ENCODE peak calls at places on chromosome 19, in four cellular contexts. X is psoas muscle, L is mesendoderm, E is iPS DF 6.9. T is an unnamed sample.

GRCh38 chr19:42140125-42140754 is 8.0 kb upstream of the POU2F2 start:
- DNase-seq in E (no peak), L (peak), X (peak), T (peak)

GRCh38 chr19:31252476-31252875 is 96.8 kb downstream of the TSHZ3 start:
- DNase-seq in L (no peak), X (no peak), E (no peak), T (no peak)

GRCh38 chr19:37564624-37565369 is 29.8 kb downstream of the ZNF571 start:
- DNase-seq in X (no peak), L (peak), E (no peak), T (no peak)

GRCh38 chr19:4550018-4550417 is 9.5 kb downstream of the SEMA6B start:
- DNase-seq in E (no peak), L (no peak), X (no peak), T (no peak)

GRCh38 chr19:2355168-2356035 is 4.7 kb upstream of the TMPRSS9 start:
- DNase-seq in X (peak), L (no peak), E (no peak), T (no peak)

GRCh38 chr19:45769821-45770191 is 754 bp upstream of the SIX5 start:
- DNase-seq in E (no peak), L (no peak), X (peak), T (peak)

GRCh38 chr19:31356587-31357314 is 7.5 kb upstream of the TSHZ3 start:
- DNase-seq in X (peak), L (peak), E (no peak), T (peak)

GRCh38 chr19:41595890-41596280 is 19.9 kb downstream of the CEACAM21 start:
- DNase-seq in X (no peak), E (no peak), L (no peak), T (no peak)

GRCh38 chr19:13329766-13330165 is 176.5 kb downstream of the CACNA1A start:
- DNase-seq in L (peak), E (no peak), X (no peak), T (no peak)

GRCh38 chr19:7575426-7576040 is 20.1 kb upstream of the CAMSAP3 start:
- DNase-seq in X (no peak), E (no peak), L (no peak), T (no peak)

GRCh38 chr19:42629191-42629590 is 34.5 kb upstream of the CEACAM8 start:
- DNase-seq in X (no peak), E (no peak), L (no peak), T (no peak)

DNA sequence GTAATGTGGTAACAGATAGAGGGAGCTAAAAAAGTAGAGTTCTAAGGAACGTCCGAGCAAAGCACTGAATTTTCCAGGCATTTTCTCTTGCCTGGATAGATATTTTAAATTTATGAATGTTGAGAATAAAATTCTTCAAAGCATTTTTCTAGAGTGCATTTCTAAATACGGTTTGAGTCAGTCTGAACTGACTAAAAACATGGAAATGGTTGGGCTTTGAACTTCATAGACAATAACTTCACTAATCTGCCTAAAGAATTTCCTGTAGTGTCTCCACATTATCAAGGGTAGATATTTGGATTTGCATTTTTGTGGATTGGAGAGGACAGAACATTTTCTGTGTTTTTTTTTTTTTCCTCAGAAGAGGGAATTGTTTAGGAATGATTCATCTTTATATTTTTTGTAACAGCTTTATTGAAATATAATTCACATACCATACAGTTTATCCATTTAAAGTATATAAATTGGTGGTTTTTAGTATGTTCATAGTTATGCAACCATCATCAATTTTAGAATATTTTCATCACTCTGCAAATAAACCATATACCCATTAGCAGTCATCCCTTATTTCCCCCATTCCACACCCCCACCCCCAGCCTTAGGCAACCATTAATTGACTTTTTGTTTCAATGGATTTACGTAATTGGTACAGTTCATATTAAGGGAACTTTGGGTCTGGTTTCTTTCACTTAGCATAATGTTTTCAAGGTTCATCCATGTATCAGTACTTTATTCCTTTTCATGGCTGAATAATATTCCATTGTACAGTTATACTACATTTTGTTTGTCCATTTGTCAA is 20.7 kb downstream of the GARRE1 start:
- DNase-seq in E (no peak), L (no peak), X (no peak), T (no peak)
- H3K27ac ChIP-seq in E (no peak), L (no peak), X (peak), T (no peak)

GRCh38 chr19:49954092-49954825 is 6.7 kb downstream of the SIGLEC11 start:
- DNase-seq in E (no peak), L (no peak), X (no peak), T (no peak)
- H3K27ac ChIP-seq in E (no peak), L (no peak), X (no peak), T (no peak)

DNA sequence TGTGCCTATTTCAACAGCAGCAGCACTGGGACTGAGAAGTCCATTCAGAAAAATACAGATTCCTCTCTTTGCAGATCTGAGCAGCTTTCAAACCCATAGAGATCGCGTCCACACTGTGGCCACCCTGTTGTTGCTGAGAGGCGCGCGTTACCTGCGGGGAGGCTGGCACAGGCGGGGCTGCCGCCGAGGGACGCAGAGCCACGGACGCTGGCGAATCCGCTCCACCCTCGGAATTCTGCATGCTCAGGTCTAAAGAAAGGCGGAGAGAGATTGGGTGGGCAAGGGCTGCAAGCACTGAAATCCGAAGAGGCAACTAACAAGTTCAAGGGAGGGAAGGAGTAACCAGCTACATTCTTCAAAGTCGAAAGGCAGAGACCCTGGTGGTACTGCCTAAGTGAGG is 63.0 kb downstream of the RFX2 start:
- DNase-seq in E (no peak), X (no peak), L (no peak), T (no peak)
- H3K27ac ChIP-seq in E (no peak), X (no peak), L (no peak), T (no peak)

DNA sequence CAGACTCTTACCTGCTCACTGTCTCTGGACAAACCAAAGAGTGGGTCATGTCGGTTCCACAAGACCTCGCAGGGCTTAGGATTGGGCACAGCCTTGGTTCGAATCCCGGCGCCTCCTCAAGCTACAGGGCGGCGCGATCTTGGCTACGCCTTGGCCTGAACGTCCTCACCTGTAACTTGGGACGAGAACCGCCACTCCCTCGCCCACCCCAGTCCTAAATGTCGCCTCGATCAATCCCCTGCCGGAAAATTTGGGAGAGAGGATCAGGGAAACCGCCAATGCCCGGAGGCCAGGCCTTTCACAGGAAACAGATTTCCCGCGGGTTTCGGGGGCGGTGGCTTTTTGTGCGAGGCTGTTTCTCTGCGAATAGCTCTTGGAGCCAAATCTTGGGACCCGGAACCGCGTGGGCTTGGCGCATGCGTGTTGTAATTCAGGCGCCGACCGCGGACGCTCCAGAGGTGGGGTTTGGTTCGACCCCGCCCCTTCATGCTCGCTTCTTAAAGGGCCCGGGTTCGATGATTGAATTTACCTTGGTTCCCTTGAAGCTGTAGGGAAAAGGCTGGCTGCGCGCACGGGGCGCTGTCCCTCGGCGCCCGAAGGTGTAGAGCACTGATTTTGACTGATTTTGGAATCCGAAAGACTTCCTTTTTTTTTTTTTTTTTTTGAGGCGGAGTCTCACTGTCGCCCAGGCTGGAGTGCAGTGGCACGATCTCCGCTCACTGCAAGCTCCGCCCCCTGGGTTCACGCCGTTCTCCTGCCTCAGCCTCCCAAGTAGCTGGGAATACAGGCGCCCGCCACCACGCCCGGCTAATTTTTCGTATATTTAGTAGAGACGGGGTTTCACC is at the start of gene NR2C2AP:
- DNase-seq in L (peak), E (no peak), X (peak), T (peak)
- H3K27ac ChIP-seq in L (no peak), E (no peak), X (peak), T (no peak)

DNA sequence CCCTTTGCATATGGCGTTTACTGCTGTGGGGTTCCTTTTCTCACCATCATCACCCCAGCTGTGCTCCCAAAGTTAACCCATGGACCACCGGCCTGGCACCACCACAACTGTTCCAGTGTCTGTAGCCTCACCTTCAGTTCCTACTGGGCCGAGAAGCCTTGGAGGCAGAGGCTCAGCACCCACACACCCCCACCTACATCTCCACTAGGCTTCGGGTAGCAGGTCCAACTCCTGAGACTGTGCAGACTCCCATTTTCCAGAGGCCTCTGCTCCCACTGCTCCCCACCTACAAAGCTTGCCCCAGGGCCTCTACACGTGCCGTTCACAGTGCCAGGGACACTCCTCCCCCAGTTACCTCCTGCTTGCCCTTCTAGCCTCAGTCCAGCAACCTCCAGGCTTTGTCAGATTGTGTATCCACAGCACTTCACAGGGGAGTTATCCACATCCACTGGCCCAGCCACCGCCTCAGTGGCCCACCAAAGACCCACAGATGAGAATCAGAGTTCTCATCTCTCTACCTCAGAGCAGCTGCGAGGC is 14.1 kb downstream of the SLC27A5 start:
- DNase-seq in X (no peak), L (no peak), E (no peak), T (no peak)
- H3K27ac ChIP-seq in X (no peak), L (no peak), E (no peak), T (no peak)

GRCh38 chr19:11256189-11256588 is 6.1 kb downstream of the DOCK6 start:
- DNase-seq in E (no peak), X (peak), L (no peak), T (no peak)
- H3K27ac ChIP-seq in E (no peak), X (peak), L (no peak), T (no peak)

GRCh38 chr19:3403489-3404323 is 37.3 kb downstream of the NFIC start:
- DNase-seq in E (no peak), X (peak), L (no peak), T (no peak)

GRCh38 chr19:3402631-3403443 is 36.5 kb downstream of the NFIC start:
- DNase-seq in X (no peak), E (no peak), L (no peak), T (no peak)

GRCh38 chr19:3405261-3405653 is 38.9 kb downstream of the NFIC start:
- DNase-seq in E (no peak), L (no peak), X (no peak), T (no peak)

GRCh38 chr19:3406571-3407111 is 40.3 kb downstream of the NFIC start:
- DNase-seq in L (no peak), X (peak), E (no peak), T (no peak)

GRCh38 chr19:3404324-3405260 is 38.2 kb downstream of the NFIC start:
- DNase-seq in X (peak), E (no peak), L (no peak), T (no peak)
- H3K27ac ChIP-seq in X (peak), E (no peak), L (no peak), T (no peak)

GRCh38 chr19:18921593-18921992 is 2.1 kb downstream of the DDX49 start:
- DNase-seq in L (no peak), E (no peak), X (no peak), T (no peak)

GRCh38 chr19:18922228-18922985 is 2.9 kb downstream of the DDX49 start:
- DNase-seq in E (no peak), L (no peak), X (no peak), T (no peak)

GRCh38 chr19:18919895-18920204 is 335 bp downstream of the DDX49 start:
- DNase-seq in L (no peak), X (no peak), E (no peak), T (no peak)

GRCh38 chr19:18919086-18919894 is at the start of the genes COPE and DDX49:
- DNase-seq in X (peak), E (peak), L (peak), T (peak)

DNA sequence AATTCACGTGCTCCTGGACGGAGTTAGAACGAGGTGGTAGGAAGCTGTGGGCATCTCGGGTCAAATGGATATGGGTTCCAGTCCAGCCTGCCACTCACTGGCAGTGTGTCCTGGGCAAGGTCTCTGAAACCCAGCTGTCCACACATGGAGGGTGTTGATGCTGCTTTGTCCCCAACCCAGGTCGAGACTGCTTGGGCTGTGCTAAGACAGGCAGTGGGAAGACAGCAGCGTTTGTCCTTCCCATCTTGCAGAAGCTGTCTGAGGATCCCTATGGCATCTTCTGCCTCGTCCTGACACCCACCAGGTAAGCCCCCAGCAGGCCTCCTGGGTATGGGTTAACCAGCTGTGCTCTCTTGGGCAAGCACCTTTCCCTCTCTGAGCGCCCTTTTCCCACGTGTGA is 885 bp downstream of the DDX49 start:
- DNase-seq in E (no peak), X (no peak), L (no peak), T (no peak)
- H3K27ac ChIP-seq in E (no peak), X (peak), L (no peak), T (no peak)

T was measured in neural progenitor cell.